ENCODE peak calls at places on chromosome 18, in eight cellular contexts. O is tibial artery, E is astrocyte, G is adrenal gland, L is PC-9, V is mammary epithelial cell, Y is K562, M is cardiac muscle cell. T is an unnamed sample.

GRCh38 chr18:12327510-12328178 is 19.6 kb downstream of the TUBB6 start:
- DNase-seq in V (peak; percentile 76), M (peak; percentile 84), G (peak; percentile 72), O (peak; percentile 70), E (peak; percentile 56), Y (peak; percentile 88), L (peak; percentile 82), T (peak; percentile 73)

GRCh38 chr18:65057439-65058083 is 693.3 kb upstream of the CDH7 start:
- DNase-seq in M (peak; percentile 45), E (no peak), G (no peak), V (no peak), O (no peak), Y (no peak), L (no peak), T (no peak)

GRCh38 chr18:65859075-65859474 is 108.3 kb downstream of the CDH7 start:
- DNase-seq in L (no peak), M (no peak), E (no peak), V (no peak), O (no peak), Y (no peak), G (no peak), T (no peak)

GRCh38 chr18:35835838-35836237 is 136.6 kb upstream of the RMP24 start:
- DNase-seq in V (no peak), L (no peak), O (no peak), Y (no peak), M (no peak), E (no peak), G (no peak), T (no peak)

GRCh38 chr18:66867653-66868052 is 263.8 kb upstream of the CDH19 start:
- DNase-seq in O (no peak), G (no peak), V (peak; percentile 65), E (peak; percentile 75), M (no peak), Y (no peak), L (no peak), T (no peak)

GRCh38 chr18:54764786-54765185 is 63.5 kb upstream of the RAB27B start:
- DNase-seq in G (no peak), M (no peak), O (no peak), E (no peak), Y (no peak), L (no peak), V (no peak), T (no peak)

GRCh38 chr18:35672897-35673296 is 91.4 kb downstream of the GALNT1 start:
- DNase-seq in G (no peak), V (peak; percentile 34), E (peak; percentile 8), Y (no peak), O (no peak), M (no peak), L (no peak), T (no peak)

GRCh38 chr18:2878656-2879330 is 32.0 kb downstream of the EMILIN2 start:
- DNase-seq in O (no peak), E (no peak), Y (no peak), M (no peak), V (no peak), L (no peak), G (no peak), T (no peak)

GRCh38 chr18:49666045-49666444 is 104.2 kb downstream of the LIPG start:
- DNase-seq in M (no peak), Y (no peak), V (peak; percentile 33), E (peak; percentile 53), G (no peak), O (no peak), L (no peak), T (no peak)

GRCh38 chr18:35284846-35285245 is 5.2 kb downstream of the ZSCAN30 start:
- DNase-seq in M (no peak), E (no peak), O (no peak), V (no peak), Y (no peak), L (no peak), G (no peak), T (no peak)

GRCh38 chr18:49698596-49699025 is 114.7 kb downstream of the ACAA2 start:
- DNase-seq in E (no peak), O (no peak), Y (no peak), L (no peak), G (no peak), M (no peak), V (no peak), T (no peak)

GRCh38 chr18:31223371-31223770 is 60.7 kb upstream of the DSC1 start:
- DNase-seq in E (no peak), Y (no peak), L (no peak), M (no peak), V (no peak), O (no peak), G (no peak), T (no peak)

GRCh38 chr18:76307293-76307690 is 187.8 kb downstream of the ZNF516 start:
- DNase-seq in E (no peak), G (no peak), Y (no peak), V (no peak), M (no peak), L (no peak), O (no peak), T (no peak)

GRCh38 chr18:74595425-74595824 is 2.2 kb upstream of the ZNF407 start:
- DNase-seq in G (no peak), E (no peak), O (no peak), M (no peak), Y (no peak), V (no peak), L (no peak), T (no peak)

GRCh38 chr18:37483221-37483971 is 82.2 kb downstream of the CELF4 start:
- DNase-seq in G (peak; percentile 15), O (no peak), M (peak; percentile 85), V (peak; percentile 27), L (no peak), E (peak; percentile 6), Y (peak; percentile 36), T (no peak)

GRCh38 chr18:34834897-34835296 is 124.8 kb downstream of the DTNA start:
- DNase-seq in O (no peak), Y (no peak), G (no peak), M (no peak), E (peak; percentile 19), V (no peak), L (no peak), T (no peak)

GRCh38 chr18:40088130-40088529 is 1866.9 kb upstream of the PIK3C3 start:
- DNase-seq in O (no peak), M (no peak), Y (no peak), V (no peak), E (no peak), L (no peak), G (no peak), T (no peak)
- H3K4me3 ChIP-seq in O (peak overlapping the region; percentile 6), M (no peak overlapping the region), Y (no peak overlapping the region), V (no peak overlapping the region), E (no peak overlapping the region), L (no peak overlapping the region), G (no peak overlapping the region), T (peak overlapping the region; percentile 20)

DNA sequence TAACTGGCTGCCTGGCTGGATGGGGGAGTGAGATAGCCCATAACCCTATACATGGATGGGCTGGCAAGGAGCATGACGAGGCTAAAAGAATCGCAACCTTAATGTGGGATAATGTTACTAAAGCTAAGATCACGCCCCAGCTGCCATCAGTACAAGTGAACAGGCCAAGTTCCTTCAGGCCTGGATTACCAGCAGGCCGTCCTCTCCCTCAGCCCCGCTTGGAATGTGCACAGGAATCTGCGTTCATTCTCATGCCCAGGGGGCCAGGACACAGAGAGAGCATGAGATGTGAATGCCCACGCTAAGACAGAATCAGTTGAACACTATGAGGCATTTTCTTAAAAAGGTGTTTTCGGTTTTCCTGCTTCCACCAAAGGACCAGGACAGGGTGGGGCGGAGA is 34.7 kb downstream of the RMC1 start:
- DNase-seq in L (no peak), G (no peak), M (no peak), E (no peak), Y (no peak), O (no peak), V (no peak), T (no peak)
- H3K36me3 ChIP-seq in L (no peaks in the 10 kb centered on the region), G (peaks cover 95% of the 10 kb centered on the region), M (peaks cover 41% of the 10 kb centered on the region), E (peaks cover 55% of the 10 kb centered on the region), Y (peaks cover 94% of the 10 kb centered on the region), O (peaks cover 95% of the 10 kb centered on the region), V (peaks cover 73% of the 10 kb centered on the region), T (peaks cover 30% of the 10 kb centered on the region)

GRCh38 chr18:63878982-63879381 is 8.5 kb upstream of the SERPINB2 start:
- DNase-seq in E (no peak), O (no peak), Y (no peak), L (no peak), V (no peak), M (no peak), G (no peak), T (no peak)

GRCh38 chr18:63878343-63878742 is 9.2 kb upstream of the SERPINB2 start:
- DNase-seq in L (no peak), Y (no peak), V (peak; percentile 35), O (no peak), M (no peak), G (no peak), E (no peak), T (no peak)

GRCh38 chr18:63882333-63883141 is 5.0 kb upstream of the SERPINB2 start:
- DNase-seq in Y (no peak), O (no peak), E (peak; percentile 95), M (peak; percentile 58), L (peak; percentile 61), V (peak; percentile 100), G (no peak), T (no peak)

GRCh38 chr18:63881851-63882250 is 5.7 kb upstream of the SERPINB2 start:
- DNase-seq in M (no peak), O (no peak), L (no peak), Y (no peak), G (no peak), V (peak; percentile 78), E (peak; percentile 39), T (no peak)

DNA sequence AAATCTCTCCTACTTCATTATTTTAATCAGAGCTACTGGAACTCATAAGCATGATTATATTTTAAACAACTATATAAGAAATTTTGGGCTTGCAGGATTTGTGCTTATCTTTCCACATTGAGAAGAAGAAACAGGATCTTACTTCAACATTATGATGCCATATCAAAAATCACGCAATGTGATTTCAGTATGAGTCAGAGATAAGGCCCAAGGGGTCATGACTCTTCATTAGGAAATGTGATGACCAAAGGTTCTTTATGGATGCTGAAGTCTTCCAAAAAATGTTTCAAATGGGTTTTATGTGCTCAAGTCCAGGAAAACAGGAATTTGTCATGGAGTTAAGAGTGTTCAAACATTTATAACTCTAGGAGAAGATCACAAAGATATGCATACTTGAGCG is 7.8 kb upstream of the SERPINB2 start:
- DNase-seq in G (no peak), M (no peak), O (no peak), E (peak; percentile 7), V (no peak), Y (no peak), L (no peak), T (no peak)
- H3K27me3 ChIP-seq in G (no peaks in the 10 kb centered on the region), M (no peaks in the 10 kb centered on the region), O (no peaks in the 10 kb centered on the region), E (no peaks in the 10 kb centered on the region), V (no peaks in the 10 kb centered on the region), Y (no peaks in the 10 kb centered on the region), L (no peaks in the 10 kb centered on the region), T (no peaks in the 10 kb centered on the region)

DNA sequence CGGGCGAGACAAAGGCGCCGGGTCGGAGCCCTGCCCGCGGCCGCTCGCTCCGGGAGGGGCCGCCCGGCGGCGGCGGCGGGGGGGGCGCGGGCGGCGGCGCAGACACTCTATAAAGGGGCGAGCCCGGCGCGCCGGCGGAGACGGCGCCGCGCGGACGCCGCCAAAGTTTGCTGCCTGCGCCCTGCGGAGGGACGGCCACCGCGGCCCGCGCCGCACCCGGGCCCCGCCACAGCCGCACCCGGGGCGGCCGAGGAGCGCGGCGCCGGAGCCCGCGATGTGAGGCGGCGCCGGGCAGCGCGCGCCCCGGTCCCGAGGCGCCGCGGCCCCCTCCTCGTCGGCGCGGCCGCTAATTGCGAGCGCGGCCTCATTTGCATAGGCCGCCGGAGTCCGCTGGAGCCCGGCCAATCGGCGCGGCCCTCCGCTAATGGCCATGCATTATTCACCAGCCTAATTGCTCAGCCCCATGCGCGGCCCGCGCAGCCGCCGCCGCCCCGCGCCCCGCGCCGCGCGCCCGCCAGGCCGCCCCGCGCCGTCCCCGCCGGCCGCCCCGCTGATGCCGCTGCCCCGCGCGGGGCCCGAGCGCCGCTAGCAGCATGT is at the start of gene SALL3:
- DNase-seq in Y (no peak), L (no peak), V (no peak), O (no peak), G (no peak), E (no peak), M (peak; percentile 47), T (no peak)
- H3K4me3 ChIP-seq in Y (no peak within 1 kb of the TSS), L (no peak within 1 kb of the TSS), V (no peak within 1 kb of the TSS), O (no peak within 1 kb of the TSS), G (no peak within 1 kb of the TSS), E (peak within 1 kb of the TSS; percentile 55), M (peak within 1 kb of the TSS; percentile 51), T (no peak within 1 kb of the TSS)